ENCODE peak calls at places on chromosomes 2 and 18, in four cellular contexts. L, K, I and M are unnamed samples.
A peak's percentile ranks its signal among the peaks of the same experiment; 100 is the strongest.

GRCh38 chr2:136116111-136116812 is 1.7 kb downstream of the CXCR4 start:
- DNase-seq in I (no peak), K (peak; percentile 22), L (no peak), M (no peak)

GRCh38 chr2:223488814-223489213 is 113.3 kb downstream of the SCG2 start:
- DNase-seq in L (peak; percentile 88), I (no peak), K (peak; percentile 46), M (peak; percentile 52)

GRCh38 chr2:236503583-236503982 is 66.0 kb upstream of the ACKR3 start:
- DNase-seq in K (no peak), I (no peak), L (no peak), M (no peak)

GRCh38 chr2:238895901-238896600 is 48.2 kb downstream of the TWIST2 start:
- DNase-seq in K (peak; percentile 66), L (peak; percentile 57), I (peak; percentile 97), M (peak; percentile 95)

GRCh38 chr18:21907451-21907850 is 166.9 kb downstream of the MIB1 start:
- DNase-seq in L (no peak), K (no peak), I (no peak), M (no peak)

GRCh38 chr2:170822885-170823799 is 6.5 kb downstream of the GAD1 start:
- DNase-seq in K (no peak), I (no peak), L (no peak), M (no peak)

GRCh38 chr2:119483395-119483753 is 40.9 kb downstream of the SCTR start:
- DNase-seq in L (no peak), I (no peak), K (no peak), M (no peak)

GRCh38 chr18:7566587-7567486 is at the start of gene PTPRM:
- DNase-seq in I (peak; percentile 83), L (peak; percentile 81), K (peak; percentile 72), M (peak; percentile 71)

GRCh38 chr2:9473308-9473984 is 905 bp upstream of the IAH1 start:
- DNase-seq in L (no peak), I (no peak), K (no peak), M (no peak)

GRCh38 chr2:112924855-112925254 is 13.9 kb downstream of the IL37 start:
- DNase-seq in I (no peak), K (no peak), L (no peak), M (no peak)

GRCh38 chr18:68840554-68841263 is 42.8 kb downstream of the CCDC102B start:
- DNase-seq in K (peak; percentile 98), L (peak; percentile 97), I (peak; percentile 87), M (peak; percentile 97)

GRCh38 chr2:28438532-28439063 is 45.9 kb downstream of the FOSL2 start:
- DNase-seq in K (no peak), L (no peak), I (no peak), M (no peak)

GRCh38 chr2:239264838-239265651 is 135.8 kb downstream of the HDAC4 start:
- DNase-seq in L (peak; percentile 83), I (peak; percentile 67), K (peak; percentile 73), M (peak; percentile 82)

GRCh38 chr2:34368304-34368703 is 769.2 kb upstream of the FAM98A start:
- DNase-seq in K (no peak), I (no peak), L (no peak), M (no peak)